ENCODE peak calls at places on chromosome 16, in four cellular contexts. S is bronchial epithelial cell, W is left cardiac atrium, T is GM12865. G is an unnamed sample.

GRCh38 chr16:79372504-79373184 is 227.9 kb downstream of the MAF start:
- DNase-seq in S (peak; percentile 89), W (no peak), T (no peak), G (no peak)

GRCh38 chr16:71573387-71574094 is 3.4 kb downstream of the TAT start:
- DNase-seq in S (no peak), W (no peak), T (no peak), G (no peak)

GRCh38 chr16:1537138-1537577 is 3.7 kb downstream of the TMEM204 start:
- DNase-seq in S (no peak), W (no peak), T (no peak), G (no peak)

GRCh38 chr16:64455275-64455674 is 666.6 kb downstream of the CDH11 start:
- DNase-seq in S (peak; percentile 63), W (no peak), T (no peak), G (peak; percentile 76)

GRCh38 chr16:48347191-48347860 is 37.9 kb downstream of the SIAH1 start:
- DNase-seq in S (no peak), W (no peak), T (no peak), G (no peak)

GRCh38 chr16:88509749-88510069 is 56.6 kb downstream of the ZFPM1 start:
- DNase-seq in S (no peak), W (no peak), T (no peak), G (no peak)

GRCh38 chr16:48204825-48205151 is 39.3 kb upstream of the LONP2 start:
- DNase-seq in S (no peak), W (no peak), T (no peak), G (no peak)

GRCh38 chr16:81798311-81799137 is 19.4 kb downstream of the PLCG2 start:
- DNase-seq in S (no peak), W (peak; percentile 51), T (peak; percentile 95), G (no peak)

GRCh38 chr16:25874196-25874595 is 182.4 kb downstream of the HS3ST4 start:
- DNase-seq in S (no peak), W (no peak), T (no peak), G (no peak)